ENCODE peak calls at places on chromosomes 4 and X, in nine cellular contexts. I, G, M, U, Q, A, E, K and R are unnamed samples.

GRCh38 chr4:108762559-108763225 is at the start of gene ETNPPL:
- DNase-seq in I (no peak), K (no peak), E (no peak), M (peak; percentile 60), Q (peak; percentile 14), G (peak; percentile 72), A (peak; percentile 42), U (peak; percentile 41), R (peak; percentile 47)

GRCh38 chr4:92121099-92121498 is 182.7 kb upstream of the GRID2 start:
- DNase-seq in A (no peak), U (no peak), Q (no peak), I (no peak), K (no peak), E (no peak), G (peak; percentile 15), M (no peak), R (peak; percentile 9)

GRCh38 chrX:110418220-110418856 is 59.7 kb downstream of the RTL9 start:
- DNase-seq in A (peak; percentile 57), G (no peak), M (peak; percentile 22), K (no peak), Q (no peak), I (no peak), U (peak; percentile 79), E (no peak), R (peak; percentile 69)

GRCh38 chrX:155070975-155071693 is at the start of the genes BRCC3, CMC4 and MTCP1:
- DNase-seq in Q (peak; percentile 76), U (peak; percentile 84), A (peak; percentile 79), E (peak; percentile 93), I (peak; percentile 86), G (peak; percentile 94), K (peak; percentile 20), M (peak; percentile 78), R (peak; percentile 92)

GRCh38 chr4:114041117-114041475 is 61.6 kb upstream of the ARSJ start:
- DNase-seq in G (no peak), E (no peak), I (no peak), M (no peak), K (peak; percentile 46), U (peak; percentile 37), Q (no peak), A (no peak), R (no peak)

GRCh38 chr4:6271701-6272465 is 2.2 kb downstream of the WFS1 start:
- DNase-seq in A (no peak), U (no peak), Q (no peak), E (no peak), K (no peak), I (no peak), G (peak; percentile 87), M (peak; percentile 42), R (no peak)

GRCh38 chr4:55791666-55792065 is 27.9 kb upstream of the EXOC1L start:
- DNase-seq in U (peak; percentile 2), M (no peak), A (no peak), G (no peak), E (no peak), K (no peak), I (no peak), Q (no peak), R (no peak)

GRCh38 chrX:108070891-108071290 is 20.5 kb downstream of the PSMD10 start:
- DNase-seq in G (no peak), U (peak; percentile 60), Q (no peak), I (no peak), E (no peak), M (no peak), K (no peak), A (no peak), R (no peak)

GRCh38 chr4:7045961-7046921 is 3.1 kb downstream of the TADA2B start:
- DNase-seq in G (peak; percentile 88), E (no peak), A (no peak), U (peak; percentile 80), I (no peak), M (no peak), Q (no peak), K (no peak), R (no peak)

GRCh38 chr4:156378053-156378665 is 424.5 kb upstream of the CTSO start:
- DNase-seq in A (no peak), K (no peak), I (peak; percentile 7), U (peak; percentile 43), E (no peak), M (peak; percentile 24), Q (no peak), G (no peak), R (peak; percentile 58)

GRCh38 chrX:128928636-128929035 is 594.7 kb downstream of the SMARCA1 start:
- DNase-seq in K (no peak), M (no peak), A (peak; percentile 17), E (no peak), G (no peak), I (no peak), U (no peak), Q (no peak), R (no peak)

GRCh38 chr4:67556426-67556825 is 2.1 kb upstream of the STAP1 start:
- DNase-seq in K (no peak), I (no peak), G (no peak), M (no peak), U (no peak), Q (no peak), A (no peak), E (no peak), R (no peak)

GRCh38 chr4:89640620-89641366 is 196.2 kb downstream of the SNCA start:
- DNase-seq in K (no peak), M (peak; percentile 70), G (peak; percentile 62), I (no peak), A (no peak), Q (no peak), E (peak; percentile 74), U (peak; percentile 82), R (peak; percentile 87)

GRCh38 chr4:98343640-98344039 is 82.5 kb downstream of the RAP1GDS1 start:
- DNase-seq in M (no peak), I (no peak), E (no peak), Q (no peak), G (no peak), U (peak; percentile 11), K (no peak), A (no peak), R (no peak)

GRCh38 chr4:185710487-185710995 is 101.5 kb downstream of the SORBS2 start:
- DNase-seq in E (no peak), Q (no peak), K (no peak), U (no peak), I (no peak), A (no peak), G (no peak), M (no peak), R (no peak)

GRCh38 chrX:24485323-24485722 is 20.2 kb downstream of the PDK3 start:
- DNase-seq in G (no peak), E (no peak), I (no peak), U (no peak), Q (no peak), K (no peak), A (no peak), M (no peak), R (no peak)

GRCh38 chr4:47705326-47705981 is 132.4 kb downstream of the CORIN start:
- DNase-seq in Q (no peak), K (no peak), E (no peak), I (peak; percentile 48), U (peak; percentile 52), A (peak; percentile 15), G (no peak), M (no peak), R (peak; percentile 20)

GRCh38 chrX:37871626-37872302 is 24.4 kb upstream of the DYNLT3 start:
- DNase-seq in U (peak; percentile 93), K (peak; percentile 56), Q (peak; percentile 5), I (no peak), E (no peak), M (no peak), A (no peak), G (no peak), R (peak; percentile 30)

GRCh38 chr4:94480362-94480951 is 28.7 kb downstream of the PDLIM5 start:
- DNase-seq in I (no peak), Q (no peak), K (no peak), M (no peak), G (no peak), E (no peak), A (no peak), U (no peak), R (no peak)

GRCh38 chr4:125836597-125837195 is 521.9 kb downstream of the FAT4 start:
- DNase-seq in I (no peak), A (no peak), U (no peak), M (no peak), K (no peak), G (no peak), E (no peak), Q (no peak), R (no peak)

GRCh38 chr4:157221895-157222763 is 1.6 kb downstream of the GRIA2 start:
- DNase-seq in M (no peak), Q (no peak), U (peak; percentile 12), K (no peak), I (peak; percentile 68), A (peak; percentile 30), G (peak; percentile 41), E (peak; percentile 74), R (peak; percentile 69)

GRCh38 chr4:89382439-89382838 is 74.8 kb upstream of the GPRIN3 start:
- DNase-seq in K (no peak), E (no peak), G (no peak), U (no peak), Q (no peak), I (no peak), M (no peak), A (no peak), R (no peak)

GRCh38 chrX:5474282-5474681 is 754.4 kb downstream of the NLGN4X start:
- DNase-seq in I (no peak), Q (no peak), M (no peak), E (no peak), U (no peak), G (no peak), A (no peak), K (no peak), R (no peak)